ENCODE peak calls at places on chromosomes 4 and X, in eight cellular contexts. One of them, this sample, is unnamed. For H3K27me3 and H3K9me3, the result is how much of the 10 kb centered on the place peaks cover.

GRCh38 chr4:4852591-4853362 is 6.7 kb upstream of the MSX1 start:
- DNase-seq in naive thymus-derived CD4-positive, alpha-beta T cell: no peak
- DNase-seq in mammary epithelial cell: peak
- DNase-seq in mesenchymal stem cell: peak
- DNase-seq in left lung: peak
- DNase-seq in effector memory CD4-positive, alpha-beta T cell: no peak
- DNase-seq in IMR-90: peak
- DNase-seq in lung: no peak
- DNase-seq in this sample: no peak

GRCh38 chr4:110510955-110511544 is 35.1 kb downstream of the ENPEP start:
- DNase-seq in mesenchymal stem cell: peak
- DNase-seq in lung: no peak
- DNase-seq in effector memory CD4-positive, alpha-beta T cell: no peak
- DNase-seq in naive thymus-derived CD4-positive, alpha-beta T cell: peak
- DNase-seq in mammary epithelial cell: peak
- DNase-seq in left lung: no peak
- DNase-seq in IMR-90: peak
- DNase-seq in this sample: no peak

GRCh38 chrX:44570524-44570923 is 27.9 kb upstream of the FUNDC1 start:
- DNase-seq in effector memory CD4-positive, alpha-beta T cell: no peak
- DNase-seq in left lung: no peak
- DNase-seq in IMR-90: peak
- DNase-seq in naive thymus-derived CD4-positive, alpha-beta T cell: no peak
- DNase-seq in mesenchymal stem cell: no peak
- DNase-seq in lung: no peak
- DNase-seq in mammary epithelial cell: peak
- DNase-seq in this sample: no peak

GRCh38 chr4:147950840-147951239 is 219.0 kb downstream of the ARHGAP10 start:
- DNase-seq in IMR-90: no peak
- DNase-seq in naive thymus-derived CD4-positive, alpha-beta T cell: no peak
- DNase-seq in mammary epithelial cell: no peak
- DNase-seq in lung: no peak
- DNase-seq in effector memory CD4-positive, alpha-beta T cell: no peak
- DNase-seq in left lung: no peak
- DNase-seq in mesenchymal stem cell: no peak
- DNase-seq in this sample: no peak

GRCh38 chrX:148878371-148878770 is 378.0 kb downstream of the AFF2 start:
- DNase-seq in left lung: no peak
- DNase-seq in naive thymus-derived CD4-positive, alpha-beta T cell: no peak
- DNase-seq in mammary epithelial cell: peak
- DNase-seq in effector memory CD4-positive, alpha-beta T cell: no peak
- DNase-seq in lung: no peak
- DNase-seq in mesenchymal stem cell: peak
- DNase-seq in IMR-90: peak
- DNase-seq in this sample: no peak

GRCh38 chrX:110851780-110852179 is 56.2 kb upstream of the CHRDL1 start:
- DNase-seq in naive thymus-derived CD4-positive, alpha-beta T cell: no peak
- DNase-seq in mesenchymal stem cell: peak
- DNase-seq in IMR-90: peak
- DNase-seq in left lung: no peak
- DNase-seq in effector memory CD4-positive, alpha-beta T cell: no peak
- DNase-seq in lung: no peak
- DNase-seq in mammary epithelial cell: peak
- DNase-seq in this sample: no peak

GRCh38 chrX:34886011-34886410 is 56.6 kb upstream of the FAM47B start:
- DNase-seq in effector memory CD4-positive, alpha-beta T cell: no peak
- DNase-seq in mammary epithelial cell: no peak
- DNase-seq in IMR-90: no peak
- DNase-seq in naive thymus-derived CD4-positive, alpha-beta T cell: no peak
- DNase-seq in mesenchymal stem cell: no peak
- DNase-seq in lung: no peak
- DNase-seq in left lung: no peak
- DNase-seq in this sample: no peak

GRCh38 chr4:147567276-147567675 is 49.9 kb upstream of the TMEM184C start:
- DNase-seq in left lung: no peak
- DNase-seq in IMR-90: no peak
- DNase-seq in lung: no peak
- DNase-seq in effector memory CD4-positive, alpha-beta T cell: no peak
- DNase-seq in naive thymus-derived CD4-positive, alpha-beta T cell: no peak
- DNase-seq in mammary epithelial cell: no peak
- DNase-seq in mesenchymal stem cell: no peak
- DNase-seq in this sample: no peak

GRCh38 chrX:40006025-40007017 is 91.4 kb downstream of the BCOR start:
- DNase-seq in IMR-90: no peak
- DNase-seq in effector memory CD4-positive, alpha-beta T cell: no peak
- DNase-seq in naive thymus-derived CD4-positive, alpha-beta T cell: no peak
- DNase-seq in left lung: no peak
- DNase-seq in mammary epithelial cell: no peak
- DNase-seq in mesenchymal stem cell: peak
- DNase-seq in lung: no peak
- DNase-seq in this sample: no peak

GRCh38 chr4:101274888-101275752 is 72.2 kb downstream of the PPP3CA start:
- DNase-seq in lung: no peak
- DNase-seq in IMR-90: no peak
- DNase-seq in naive thymus-derived CD4-positive, alpha-beta T cell: no peak
- DNase-seq in mammary epithelial cell: no peak
- DNase-seq in effector memory CD4-positive, alpha-beta T cell: no peak
- DNase-seq in left lung: no peak
- DNase-seq in mesenchymal stem cell: no peak
- DNase-seq in this sample: no peak

DNA sequence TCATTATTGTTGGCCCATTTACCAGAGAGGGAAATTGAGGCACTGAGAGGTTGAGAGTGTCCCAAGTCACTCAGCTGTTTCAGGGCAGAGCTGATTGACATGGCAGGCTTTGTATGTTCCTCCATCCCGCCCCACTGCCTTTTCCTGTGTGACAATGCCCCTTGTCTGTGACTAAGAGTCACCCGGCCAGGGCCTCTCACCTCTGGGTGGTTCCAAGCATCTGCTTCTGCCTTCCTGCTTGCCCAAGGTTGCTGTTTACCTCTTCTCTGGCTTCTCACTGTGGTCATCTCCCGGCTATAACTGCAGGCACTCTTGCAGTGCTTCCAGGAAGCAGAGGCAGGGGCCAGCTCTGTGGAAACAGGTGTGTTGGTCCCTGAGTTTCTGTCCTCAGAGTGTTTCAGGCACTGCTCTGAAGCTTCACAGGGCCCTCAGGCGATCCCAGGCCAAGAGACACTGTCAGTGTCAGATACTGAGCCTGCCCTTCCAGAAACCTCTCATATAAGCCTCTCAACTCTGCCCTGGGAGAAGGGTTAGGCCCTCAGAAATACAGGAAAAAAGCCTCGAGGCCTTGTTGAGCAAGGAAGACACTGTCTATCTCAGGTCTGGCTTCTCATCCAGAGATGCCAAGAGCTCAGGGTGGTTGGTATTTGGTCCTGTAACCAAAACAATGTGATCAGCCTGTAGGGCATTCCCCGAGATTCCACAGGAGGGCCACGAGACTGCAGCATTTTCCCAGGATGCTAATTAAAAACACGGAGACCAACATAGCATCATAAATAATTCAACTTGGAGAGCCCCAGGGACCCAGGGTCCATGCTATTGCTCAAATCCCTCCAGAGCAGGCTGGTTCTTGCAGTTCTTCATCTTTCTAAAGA is 42.0 kb upstream of the PROM1 start:
- DNase-seq in lung: no peak
- DNase-seq in left lung: no peak
- DNase-seq in IMR-90: no peak
- DNase-seq in effector memory CD4-positive, alpha-beta T cell: no peak
- DNase-seq in naive thymus-derived CD4-positive, alpha-beta T cell: no peak
- DNase-seq in mesenchymal stem cell: no peak
- DNase-seq in mammary epithelial cell: no peak
- DNase-seq in this sample: no peak
- H3K27me3 ChIP-seq in lung: under half
- H3K27me3 ChIP-seq in left lung: under half
- H3K27me3 ChIP-seq in IMR-90: under half
- H3K27me3 ChIP-seq in effector memory CD4-positive, alpha-beta T cell: under half
- H3K27me3 ChIP-seq in naive thymus-derived CD4-positive, alpha-beta T cell: under half
- H3K27me3 ChIP-seq in mesenchymal stem cell: under half
- H3K27me3 ChIP-seq in mammary epithelial cell: under half
- H3K27me3 ChIP-seq in this sample: under half

GRCh38 chr4:22491939-22492338 is 23.9 kb downstream of the ADGRA3 start:
- DNase-seq in left lung: no peak
- DNase-seq in lung: no peak
- DNase-seq in effector memory CD4-positive, alpha-beta T cell: no peak
- DNase-seq in naive thymus-derived CD4-positive, alpha-beta T cell: no peak
- DNase-seq in IMR-90: no peak
- DNase-seq in mammary epithelial cell: no peak
- DNase-seq in mesenchymal stem cell: no peak
- DNase-seq in this sample: no peak
- H3K9me3 ChIP-seq in left lung: under half
- H3K9me3 ChIP-seq in lung: under half
- H3K9me3 ChIP-seq in effector memory CD4-positive, alpha-beta T cell: under half
- H3K9me3 ChIP-seq in naive thymus-derived CD4-positive, alpha-beta T cell: under half
- H3K9me3 ChIP-seq in IMR-90: under half
- H3K9me3 ChIP-seq in mammary epithelial cell: under half
- H3K9me3 ChIP-seq in mesenchymal stem cell: under half
- H3K9me3 ChIP-seq in this sample: under half

DNA sequence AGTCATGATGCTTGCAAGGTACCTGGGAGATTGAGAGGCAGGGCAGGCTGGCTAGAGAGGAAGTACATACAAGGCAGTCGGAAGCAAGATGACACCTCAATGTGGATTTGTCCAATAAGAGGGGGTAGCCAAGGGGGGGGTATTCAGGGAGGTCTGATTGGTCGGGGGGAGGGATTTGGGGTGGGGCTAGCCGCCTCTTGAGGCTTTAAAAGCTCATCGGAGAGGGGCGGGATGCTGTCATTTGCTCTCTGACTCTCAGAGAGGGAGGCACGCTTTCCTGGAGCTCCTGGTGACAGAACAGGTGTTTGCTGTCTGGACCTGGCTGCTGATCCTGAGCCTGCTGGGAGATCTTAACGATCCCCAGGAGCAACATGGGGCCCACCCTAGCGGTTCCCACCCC is at the start of gene GPR50:
- DNase-seq in left lung: no peak
- DNase-seq in naive thymus-derived CD4-positive, alpha-beta T cell: no peak
- DNase-seq in mesenchymal stem cell: no peak
- DNase-seq in mammary epithelial cell: no peak
- DNase-seq in effector memory CD4-positive, alpha-beta T cell: no peak
- DNase-seq in lung: no peak
- DNase-seq in IMR-90: no peak
- DNase-seq in this sample: no peak
- H3K4me3 ChIP-seq in left lung: no peak
- H3K4me3 ChIP-seq in naive thymus-derived CD4-positive, alpha-beta T cell: no peak
- H3K4me3 ChIP-seq in mesenchymal stem cell: no peak
- H3K4me3 ChIP-seq in mammary epithelial cell: peak
- H3K4me3 ChIP-seq in effector memory CD4-positive, alpha-beta T cell: no peak
- H3K4me3 ChIP-seq in lung: no peak
- H3K4me3 ChIP-seq in IMR-90: no peak
- H3K4me3 ChIP-seq in this sample: no peak

DNA sequence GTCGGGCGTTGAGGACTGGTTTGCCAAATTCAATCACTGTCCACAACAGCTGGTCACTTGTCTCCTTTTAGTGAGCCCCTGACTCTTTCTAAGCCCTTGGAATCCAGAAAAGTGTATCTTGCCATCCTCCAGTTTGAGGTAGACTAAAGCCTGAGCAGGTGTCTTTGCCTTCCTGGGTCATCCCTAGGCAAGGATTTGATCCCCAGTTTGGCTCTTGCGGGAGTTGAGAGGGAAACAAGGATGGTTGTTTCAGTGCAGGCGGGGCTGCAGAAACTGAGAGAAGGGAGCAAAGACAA is 2.2 kb upstream of the FGF5 start:
- DNase-seq in lung: no peak
- DNase-seq in effector memory CD4-positive, alpha-beta T cell: no peak
- DNase-seq in IMR-90: no peak
- DNase-seq in mesenchymal stem cell: no peak
- DNase-seq in mammary epithelial cell: no peak
- DNase-seq in left lung: no peak
- DNase-seq in naive thymus-derived CD4-positive, alpha-beta T cell: no peak
- DNase-seq in this sample: no peak
- H3K27me3 ChIP-seq in lung: under half
- H3K27me3 ChIP-seq in effector memory CD4-positive, alpha-beta T cell: under half
- H3K27me3 ChIP-seq in IMR-90: under half
- H3K27me3 ChIP-seq in mesenchymal stem cell: under half
- H3K27me3 ChIP-seq in mammary epithelial cell: under half
- H3K27me3 ChIP-seq in left lung: half or more
- H3K27me3 ChIP-seq in naive thymus-derived CD4-positive, alpha-beta T cell: under half
- H3K27me3 ChIP-seq in this sample: under half

DNA sequence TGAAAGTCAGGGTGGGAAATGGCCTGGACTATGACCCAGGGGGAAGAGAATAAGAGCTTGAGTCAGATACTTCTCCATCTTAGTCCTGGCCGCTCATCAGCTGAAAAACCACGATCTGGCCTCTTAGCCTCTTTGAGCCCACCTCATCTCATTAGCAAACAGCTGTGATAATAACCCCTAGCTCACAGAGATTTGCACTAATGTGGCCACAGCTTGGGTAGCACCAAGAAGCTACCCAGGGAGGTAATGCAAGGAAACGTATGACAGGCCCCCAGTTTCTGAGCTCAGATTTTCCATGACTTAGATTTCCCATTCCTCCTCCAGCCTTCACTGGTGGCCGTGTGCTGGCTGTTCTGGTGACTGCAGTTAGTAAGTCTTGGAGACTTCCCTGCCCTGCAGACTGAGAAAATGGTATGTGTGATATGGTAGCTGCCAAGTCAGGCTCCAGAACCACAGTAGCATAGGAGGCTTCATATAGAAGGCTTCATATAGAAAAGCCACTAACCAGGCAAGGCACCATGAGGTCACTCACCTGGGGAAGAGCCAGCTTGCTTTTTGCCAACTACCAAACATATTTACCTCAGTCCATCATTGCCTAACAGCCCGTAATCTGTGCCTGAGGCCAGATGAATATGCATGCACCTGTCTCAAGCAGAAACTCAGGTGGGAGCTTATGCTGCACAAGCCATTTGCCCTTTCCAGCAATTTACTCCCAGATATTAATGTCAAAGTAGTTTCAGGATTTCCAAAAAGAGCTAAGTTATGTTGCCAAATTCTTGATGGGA is 51.4 kb upstream of the GABRE start:
- DNase-seq in IMR-90: no peak
- DNase-seq in mesenchymal stem cell: no peak
- DNase-seq in mammary epithelial cell: peak
- DNase-seq in naive thymus-derived CD4-positive, alpha-beta T cell: no peak
- DNase-seq in effector memory CD4-positive, alpha-beta T cell: no peak
- DNase-seq in lung: no peak
- DNase-seq in left lung: no peak
- DNase-seq in this sample: no peak
- H3K9me3 ChIP-seq in IMR-90: under half
- H3K9me3 ChIP-seq in mesenchymal stem cell: under half
- H3K9me3 ChIP-seq in mammary epithelial cell: under half
- H3K9me3 ChIP-seq in naive thymus-derived CD4-positive, alpha-beta T cell: under half
- H3K9me3 ChIP-seq in effector memory CD4-positive, alpha-beta T cell: under half
- H3K9me3 ChIP-seq in lung: under half
- H3K9me3 ChIP-seq in left lung: under half
- H3K9me3 ChIP-seq in this sample: under half